ENCODE peak calls at places on chromosome 19, in six cellular contexts. One of them, this sample, is unnamed.

GRCh38 chr19:52734340-52734892 is 428 bp downstream of the ZNF611 start:
- DNase-seq in NCI-H69: peak
- DNase-seq in activated T-helper 1 cell treated with anti-CD3 and anti-CD28 coated beads, Interleukin-12 subunit alpha, Interleukin-12 subunit beta, Interleukin-2, Interleukin-4 antibody, amounts not matched to agents 30 ng/mL and 10 ng/mL and 1 ng/mL, durations not matched to agents 14 hours and 24 hours and 36 hours: no peak
- DNase-seq in stimulated activated CD4-positive, alpha-beta T cell treated with anti-CD3 and anti-CD28 coated beads, Interleukin-1b, Interleukin-23, amount 100 ng/mL, for 24 hours: no peak
- DNase-seq in germinal center: no peak
- DNase-seq in sciatic nerve: peak
- DNase-seq in this sample: peak

GRCh38 chr19:3683405-3683865 is 16.8 kb downstream of the PIP5K1C start:
- DNase-seq in NCI-H69: peak
- DNase-seq in activated T-helper 1 cell treated with anti-CD3 and anti-CD28 coated beads, Interleukin-12 subunit alpha, Interleukin-12 subunit beta, Interleukin-2, Interleukin-4 antibody, amounts not matched to agents 30 ng/mL and 10 ng/mL and 1 ng/mL, durations not matched to agents 14 hours and 24 hours and 36 hours: no peak
- DNase-seq in stimulated activated CD4-positive, alpha-beta T cell treated with anti-CD3 and anti-CD28 coated beads, Interleukin-1b, Interleukin-23, amount 100 ng/mL, for 24 hours: no peak
- DNase-seq in germinal center: no peak
- DNase-seq in sciatic nerve: no peak
- DNase-seq in this sample: no peak

GRCh38 chr19:21751379-21751778 is 16.0 kb downstream of the ZNF100 start:
- DNase-seq in NCI-H69: no peak
- DNase-seq in activated T-helper 1 cell treated with anti-CD3 and anti-CD28 coated beads, Interleukin-12 subunit alpha, Interleukin-12 subunit beta, Interleukin-2, Interleukin-4 antibody, amounts not matched to agents 30 ng/mL and 10 ng/mL and 1 ng/mL, durations not matched to agents 14 hours and 24 hours and 36 hours: no peak
- DNase-seq in stimulated activated CD4-positive, alpha-beta T cell treated with anti-CD3 and anti-CD28 coated beads, Interleukin-1b, Interleukin-23, amount 100 ng/mL, for 24 hours: no peak
- DNase-seq in germinal center: no peak
- DNase-seq in sciatic nerve: no peak
- DNase-seq in this sample: no peak

GRCh38 chr19:44847144-44848035 is 1.3 kb downstream of the NECTIN2 start:
- DNase-seq in NCI-H69: peak
- DNase-seq in activated T-helper 1 cell treated with anti-CD3 and anti-CD28 coated beads, Interleukin-12 subunit alpha, Interleukin-12 subunit beta, Interleukin-2, Interleukin-4 antibody, amounts not matched to agents 30 ng/mL and 10 ng/mL and 1 ng/mL, durations not matched to agents 14 hours and 24 hours and 36 hours: no peak
- DNase-seq in stimulated activated CD4-positive, alpha-beta T cell treated with anti-CD3 and anti-CD28 coated beads, Interleukin-1b, Interleukin-23, amount 100 ng/mL, for 24 hours: no peak
- DNase-seq in germinal center: no peak
- DNase-seq in sciatic nerve: peak
- DNase-seq in this sample: peak

GRCh38 chr19:56261145-56261544 is 11.4 kb upstream of the EDDM13 start:
- DNase-seq in NCI-H69: peak
- DNase-seq in activated T-helper 1 cell treated with anti-CD3 and anti-CD28 coated beads, Interleukin-12 subunit alpha, Interleukin-12 subunit beta, Interleukin-2, Interleukin-4 antibody, amounts not matched to agents 30 ng/mL and 10 ng/mL and 1 ng/mL, durations not matched to agents 14 hours and 24 hours and 36 hours: no peak
- DNase-seq in stimulated activated CD4-positive, alpha-beta T cell treated with anti-CD3 and anti-CD28 coated beads, Interleukin-1b, Interleukin-23, amount 100 ng/mL, for 24 hours: no peak
- DNase-seq in germinal center: no peak
- DNase-seq in sciatic nerve: no peak
- DNase-seq in this sample: no peak

GRCh38 chr19:50896591-50897190 is 14.5 kb downstream of the KLK4 start:
- DNase-seq in NCI-H69: peak
- DNase-seq in activated T-helper 1 cell treated with anti-CD3 and anti-CD28 coated beads, Interleukin-12 subunit alpha, Interleukin-12 subunit beta, Interleukin-2, Interleukin-4 antibody, amounts not matched to agents 30 ng/mL and 10 ng/mL and 1 ng/mL, durations not matched to agents 14 hours and 24 hours and 36 hours: no peak
- DNase-seq in stimulated activated CD4-positive, alpha-beta T cell treated with anti-CD3 and anti-CD28 coated beads, Interleukin-1b, Interleukin-23, amount 100 ng/mL, for 24 hours: no peak
- DNase-seq in germinal center: peak
- DNase-seq in sciatic nerve: no peak
- DNase-seq in this sample: no peak

GRCh38 chr19:3801412-3802096 is 15.4 kb upstream of the MATK start:
- DNase-seq in NCI-H69: peak
- DNase-seq in activated T-helper 1 cell treated with anti-CD3 and anti-CD28 coated beads, Interleukin-12 subunit alpha, Interleukin-12 subunit beta, Interleukin-2, Interleukin-4 antibody, amounts not matched to agents 30 ng/mL and 10 ng/mL and 1 ng/mL, durations not matched to agents 14 hours and 24 hours and 36 hours: peak
- DNase-seq in stimulated activated CD4-positive, alpha-beta T cell treated with anti-CD3 and anti-CD28 coated beads, Interleukin-1b, Interleukin-23, amount 100 ng/mL, for 24 hours: no peak
- DNase-seq in germinal center: no peak
- DNase-seq in sciatic nerve: no peak
- DNase-seq in this sample: peak

GRCh38 chr19:24033962-24034342 is 53.0 kb upstream of the ZNF254 start:
- DNase-seq in NCI-H69: peak
- DNase-seq in activated T-helper 1 cell treated with anti-CD3 and anti-CD28 coated beads, Interleukin-12 subunit alpha, Interleukin-12 subunit beta, Interleukin-2, Interleukin-4 antibody, amounts not matched to agents 30 ng/mL and 10 ng/mL and 1 ng/mL, durations not matched to agents 14 hours and 24 hours and 36 hours: peak
- DNase-seq in stimulated activated CD4-positive, alpha-beta T cell treated with anti-CD3 and anti-CD28 coated beads, Interleukin-1b, Interleukin-23, amount 100 ng/mL, for 24 hours: peak
- DNase-seq in germinal center: peak
- DNase-seq in sciatic nerve: no peak
- DNase-seq in this sample: peak

GRCh38 chr19:5046339-5047039 is 77.6 kb downstream of the KDM4B start:
- DNase-seq in NCI-H69: peak
- DNase-seq in activated T-helper 1 cell treated with anti-CD3 and anti-CD28 coated beads, Interleukin-12 subunit alpha, Interleukin-12 subunit beta, Interleukin-2, Interleukin-4 antibody, amounts not matched to agents 30 ng/mL and 10 ng/mL and 1 ng/mL, durations not matched to agents 14 hours and 24 hours and 36 hours: no peak
- DNase-seq in stimulated activated CD4-positive, alpha-beta T cell treated with anti-CD3 and anti-CD28 coated beads, Interleukin-1b, Interleukin-23, amount 100 ng/mL, for 24 hours: no peak
- DNase-seq in germinal center: no peak
- DNase-seq in sciatic nerve: no peak
- DNase-seq in this sample: peak

GRCh38 chr19:41705393-41706174 is 2.8 kb upstream of the CEACAM5 start:
- DNase-seq in NCI-H69: no peak
- DNase-seq in activated T-helper 1 cell treated with anti-CD3 and anti-CD28 coated beads, Interleukin-12 subunit alpha, Interleukin-12 subunit beta, Interleukin-2, Interleukin-4 antibody, amounts not matched to agents 30 ng/mL and 10 ng/mL and 1 ng/mL, durations not matched to agents 14 hours and 24 hours and 36 hours: no peak
- DNase-seq in stimulated activated CD4-positive, alpha-beta T cell treated with anti-CD3 and anti-CD28 coated beads, Interleukin-1b, Interleukin-23, amount 100 ng/mL, for 24 hours: peak
- DNase-seq in germinal center: no peak
- DNase-seq in sciatic nerve: peak
- DNase-seq in this sample: no peak

GRCh38 chr19:35856001-35856400 is 710 bp upstream of the KIRREL2 start:
- DNase-seq in NCI-H69: peak
- DNase-seq in activated T-helper 1 cell treated with anti-CD3 and anti-CD28 coated beads, Interleukin-12 subunit alpha, Interleukin-12 subunit beta, Interleukin-2, Interleukin-4 antibody, amounts not matched to agents 30 ng/mL and 10 ng/mL and 1 ng/mL, durations not matched to agents 14 hours and 24 hours and 36 hours: no peak
- DNase-seq in stimulated activated CD4-positive, alpha-beta T cell treated with anti-CD3 and anti-CD28 coated beads, Interleukin-1b, Interleukin-23, amount 100 ng/mL, for 24 hours: no peak
- DNase-seq in germinal center: no peak
- DNase-seq in sciatic nerve: no peak
- DNase-seq in this sample: peak

GRCh38 chr19:18014197-18014596 is 6.2 kb downstream of the ARRDC2 start:
- DNase-seq in NCI-H69: no peak
- DNase-seq in activated T-helper 1 cell treated with anti-CD3 and anti-CD28 coated beads, Interleukin-12 subunit alpha, Interleukin-12 subunit beta, Interleukin-2, Interleukin-4 antibody, amounts not matched to agents 30 ng/mL and 10 ng/mL and 1 ng/mL, durations not matched to agents 14 hours and 24 hours and 36 hours: peak
- DNase-seq in stimulated activated CD4-positive, alpha-beta T cell treated with anti-CD3 and anti-CD28 coated beads, Interleukin-1b, Interleukin-23, amount 100 ng/mL, for 24 hours: no peak
- DNase-seq in germinal center: no peak
- DNase-seq in sciatic nerve: no peak
- DNase-seq in this sample: no peak

GRCh38 chr19:48465215-48465614 is 4.0 kb upstream of the CYTH2 start:
- DNase-seq in NCI-H69: no peak
- DNase-seq in activated T-helper 1 cell treated with anti-CD3 and anti-CD28 coated beads, Interleukin-12 subunit alpha, Interleukin-12 subunit beta, Interleukin-2, Interleukin-4 antibody, amounts not matched to agents 30 ng/mL and 10 ng/mL and 1 ng/mL, durations not matched to agents 14 hours and 24 hours and 36 hours: no peak
- DNase-seq in stimulated activated CD4-positive, alpha-beta T cell treated with anti-CD3 and anti-CD28 coated beads, Interleukin-1b, Interleukin-23, amount 100 ng/mL, for 24 hours: no peak
- DNase-seq in germinal center: no peak
- DNase-seq in sciatic nerve: no peak
- DNase-seq in this sample: no peak

GRCh38 chr19:38149597-38149996 is 74.4 kb downstream of the DPF1 start:
- DNase-seq in NCI-H69: no peak
- DNase-seq in activated T-helper 1 cell treated with anti-CD3 and anti-CD28 coated beads, Interleukin-12 subunit alpha, Interleukin-12 subunit beta, Interleukin-2, Interleukin-4 antibody, amounts not matched to agents 30 ng/mL and 10 ng/mL and 1 ng/mL, durations not matched to agents 14 hours and 24 hours and 36 hours: no peak
- DNase-seq in stimulated activated CD4-positive, alpha-beta T cell treated with anti-CD3 and anti-CD28 coated beads, Interleukin-1b, Interleukin-23, amount 100 ng/mL, for 24 hours: no peak
- DNase-seq in germinal center: no peak
- DNase-seq in sciatic nerve: no peak
- DNase-seq in this sample: no peak

GRCh38 chr19:23908165-23908564 is 6.5 kb upstream of the ZNF726 start:
- DNase-seq in NCI-H69: no peak
- DNase-seq in activated T-helper 1 cell treated with anti-CD3 and anti-CD28 coated beads, Interleukin-12 subunit alpha, Interleukin-12 subunit beta, Interleukin-2, Interleukin-4 antibody, amounts not matched to agents 30 ng/mL and 10 ng/mL and 1 ng/mL, durations not matched to agents 14 hours and 24 hours and 36 hours: no peak
- DNase-seq in stimulated activated CD4-positive, alpha-beta T cell treated with anti-CD3 and anti-CD28 coated beads, Interleukin-1b, Interleukin-23, amount 100 ng/mL, for 24 hours: no peak
- DNase-seq in germinal center: no peak
- DNase-seq in sciatic nerve: no peak
- DNase-seq in this sample: no peak

This sample was measured in left lung.